ENCODE peak calls at places on chromosomes 11 and 22, in ten cellular contexts. S, U, Y, V, P, L, N, K, B and F are unnamed samples.

GRCh38 chr22:19143967-19144400 is 467 bp downstream of the ESS2 start:
- DNase-seq in K (peak; percentile 31), S (no peak), Y (no peak), B (no peak), U (no peak), V (peak; percentile 80), P (peak; percentile 18), N (no peak), L (peak; percentile 8), F (no peak)

GRCh38 chr11:47071871-47072270 is 104.8 kb downstream of the ARFGAP2 start:
- DNase-seq in K (no peak), U (peak; percentile 14), S (no peak), V (no peak), N (no peak), B (no peak), P (no peak), L (peak; percentile 27), Y (no peak), F (no peak)

GRCh38 chr11:45146072-45147016 is at the start of gene PRDM11:
- DNase-seq in B (peak; percentile 47), N (peak; percentile 40), K (peak; percentile 41), U (no peak), V (peak; percentile 85), Y (peak; percentile 77), P (peak; percentile 72), L (peak; percentile 70), S (peak; percentile 60), F (peak; percentile 68)

GRCh38 chr11:46051102-46051501 is 70.2 kb downstream of the PHF21A start:
- DNase-seq in N (no peak), V (no peak), P (no peak), U (no peak), L (no peak), K (no peak), S (no peak), Y (no peak), B (no peak), F (no peak)

GRCh38 chr11:67609316-67609715 is 2.6 kb downstream of the NDUFV1 start:
- DNase-seq in P (no peak), S (no peak), B (no peak), L (no peak), U (no peak), K (no peak), Y (no peak), V (no peak), N (no peak), F (no peak)

GRCh38 chr11:61730222-61730994 is 22.0 kb upstream of the MYRF start:
- DNase-seq in N (no peak), B (no peak), U (no peak), Y (no peak), V (no peak), P (no peak), K (no peak), S (no peak), L (no peak), F (no peak)

GRCh38 chr11:89737116-89737515 is 27.0 kb downstream of the TRIM77 start:
- DNase-seq in L (no peak), K (no peak), S (no peak), P (no peak), Y (no peak), V (no peak), B (no peak), N (no peak), U (no peak), F (no peak)

GRCh38 chr11:5831196-5831829 is 10.4 kb downstream of the OR52E6 start:
- DNase-seq in B (no peak), P (no peak), U (no peak), N (peak; percentile 23), V (no peak), S (no peak), K (no peak), Y (no peak), L (no peak), F (no peak)

GRCh38 chr11:8363924-8364323 is 100.2 kb upstream of the LMO1 start:
- DNase-seq in B (no peak), Y (no peak), L (peak; percentile 11), S (no peak), U (no peak), K (peak; percentile 36), V (no peak), P (no peak), N (no peak), F (peak; percentile 67)

GRCh38 chr11:57499983-57500461 is 15.5 kb downstream of the SLC43A1 start:
- DNase-seq in L (no peak), P (no peak), V (no peak), S (no peak), N (no peak), Y (no peak), K (no peak), U (no peak), B (no peak), F (no peak)

GRCh38 chr11:123054301-123055065 is 7.5 kb downstream of the HSPA8 start:
- DNase-seq in Y (no peak), P (peak; percentile 73), S (peak; percentile 93), N (peak; percentile 77), K (peak; percentile 54), V (peak; percentile 53), U (peak; percentile 52), B (peak; percentile 44), L (peak; percentile 80), F (peak; percentile 78)

GRCh38 chr11:71154406-71154805 is 98.0 kb downstream of the SHANK2 start:
- DNase-seq in S (no peak), V (no peak), K (no peak), P (no peak), B (no peak), Y (no peak), U (no peak), N (no peak), L (no peak), F (no peak)
- TF ChIP-seq CTCF in S (no peak), V (no peak), K (no peak), P (no peak), B (no peak), Y (no peak), U (no peak), N (no peak), L (no peak), F (no peak)

DNA sequence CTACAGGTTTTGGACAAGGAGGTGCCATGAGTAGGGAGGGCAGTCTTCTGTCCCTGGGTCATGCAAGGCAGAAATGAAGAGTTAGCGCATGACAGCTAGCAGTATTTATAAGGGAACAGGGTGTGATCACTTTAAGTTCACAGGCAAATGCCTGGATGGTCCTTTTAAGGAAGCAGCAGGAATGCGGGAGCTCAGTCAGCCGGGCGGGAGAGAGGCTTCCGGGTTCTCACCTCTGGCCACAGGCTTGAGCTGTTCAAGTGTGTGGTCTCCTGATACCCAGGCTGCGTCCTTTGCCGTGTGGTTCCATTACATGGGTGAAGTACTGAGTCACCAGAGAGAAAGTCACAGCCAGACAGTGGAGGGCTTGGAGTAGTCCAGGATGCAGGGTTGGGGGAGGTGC is 105.4 kb downstream of the BCR start:
- DNase-seq in N (no peak), K (no peak), P (peak; percentile 59), U (no peak), S (no peak), B (no peak), Y (no peak), L (no peak), V (peak; percentile 66), F (no peak)
- H3K4me3 ChIP-seq in N (no peak overlapping the region), K (no peak overlapping the region), P (no peak overlapping the region), U (no peak overlapping the region), S (no peak overlapping the region), B (no peak overlapping the region), Y (no peak overlapping the region), L (no peak overlapping the region), V (no peak overlapping the region), F (no peak overlapping the region)

GRCh38 chr11:43561832-43562231 is 118.7 kb upstream of the HSD17B12 start:
- DNase-seq in N (no peak), S (no peak), Y (no peak), U (no peak), L (no peak), P (no peak), B (no peak), V (no peak), K (no peak), F (no peak)

GRCh38 chr11:43573233-43573632 is 107.3 kb upstream of the HSD17B12 start:
- DNase-seq in S (peak; percentile 78), P (no peak), V (peak; percentile 45), U (no peak), N (peak; percentile 43), B (no peak), Y (no peak), K (peak; percentile 29), L (peak; percentile 13), F (peak; percentile 39)

DNA sequence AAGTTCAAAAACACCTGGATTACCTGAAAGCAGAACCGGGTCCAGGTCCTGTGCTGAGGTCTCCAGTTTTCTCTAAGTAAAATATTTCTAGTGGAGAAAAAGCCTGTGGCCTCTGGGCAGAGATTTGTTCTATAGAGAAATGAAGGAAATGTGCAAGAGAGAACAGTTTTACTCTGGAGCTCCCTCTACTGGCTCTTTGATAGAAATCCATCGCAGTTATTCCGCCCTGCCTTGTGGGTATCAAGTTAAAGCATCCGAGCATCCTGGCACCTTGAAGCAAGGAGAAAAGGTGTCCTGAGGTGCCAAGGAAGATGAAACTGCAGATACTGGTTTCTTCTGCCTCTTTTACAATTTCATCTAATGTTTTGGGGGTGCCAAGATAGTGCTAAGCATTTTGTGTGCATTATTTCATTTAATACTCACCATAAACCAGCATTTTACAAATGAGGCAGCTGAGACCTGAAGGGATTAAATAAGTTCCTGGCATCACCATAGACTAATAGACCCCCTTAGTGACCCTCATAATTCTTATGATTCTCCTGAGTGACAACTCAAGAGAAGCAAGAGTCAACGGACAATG is 113.1 kb upstream of the HSD17B12 start:
- DNase-seq in N (peak; percentile 58), V (peak; percentile 56), B (no peak), U (no peak), S (peak; percentile 79), P (peak; percentile 56), L (peak; percentile 70), K (peak; percentile 23), Y (no peak), F (peak; percentile 66)
- TF ChIP-seq CTCF in N (peak; percentile 72), V (peak; percentile 77), B (no peak), U (peak; percentile 77), S (peak; percentile 82), P (peak; percentile 64), L (peak; percentile 74), K (peak; percentile 50), Y (peak; percentile 60), F (peak; percentile 76)

GRCh38 chr11:95296621-95297025 is 65.6 kb upstream of the SESN3 start:
- DNase-seq in B (no peak), P (no peak), L (no peak), N (no peak), U (no peak), V (no peak), K (no peak), Y (no peak), S (no peak), F (no peak)

GRCh38 chr11:95295382-95295781 is 64.4 kb upstream of the SESN3 start:
- DNase-seq in L (no peak), U (no peak), S (no peak), Y (no peak), V (no peak), P (no peak), N (no peak), B (no peak), K (no peak), F (no peak)

GRCh38 chr11:95299078-95299611 is 68.1 kb upstream of the SESN3 start:
- DNase-seq in L (no peak), B (no peak), K (no peak), N (no peak), S (no peak), Y (no peak), U (no peak), P (no peak), V (no peak), F (peak; percentile 56)

GRCh38 chr11:95297680-95298452 is 66.9 kb upstream of the SESN3 start:
- DNase-seq in V (no peak), L (no peak), K (no peak), N (no peak), S (no peak), U (no peak), P (no peak), Y (no peak), B (no peak), F (no peak)

GRCh38 chr11:95296165-95296564 is 65.2 kb upstream of the SESN3 start:
- DNase-seq in S (peak; percentile 44), V (no peak), L (no peak), Y (peak; percentile 44), N (no peak), U (no peak), K (no peak), B (peak; percentile 10), P (no peak), F (no peak)
- H3K4me3 ChIP-seq in S (no peak overlapping the region), V (no peak overlapping the region), L (no peak overlapping the region), Y (no peak overlapping the region), N (no peak overlapping the region), U (no peak overlapping the region), K (no peak overlapping the region), B (no peak overlapping the region), P (no peak overlapping the region), F (no peak overlapping the region)